ENCODE peak calls at places on chromosomes 12 and 14, in six cellular contexts. W is fibroblast of pulmonary artery; J is stimulated activated CD8-positive, alpha-beta memory T cell treated with anti-CD3 and anti-CD28 coated beads, Interleukin-2, amount 100 ng/mL, for 1 hour; Z is AG08395; C is AG20443; A is adipocyte. U is an unnamed sample.

GRCh38 chr14:63952933-63953437 is 100.2 kb downstream of the SYNE2 start:
- DNase-seq in J (no peak), C (peak), Z (peak), W (peak), A (peak), U (no peak)

GRCh38 chr14:101810897-101811620 is 49.5 kb downstream of the PPP2R5C start:
- DNase-seq in Z (no peak), A (peak), J (no peak), W (peak), C (peak), U (no peak)

GRCh38 chr14:29255692-29256091 is 489.1 kb downstream of the FOXG1 start:
- DNase-seq in J (no peak), A (no peak), C (no peak), W (no peak), Z (no peak), U (no peak)

GRCh38 chr14:85428926-85429325 is 101.0 kb upstream of the FLRT2 start:
- DNase-seq in J (no peak), W (no peak), A (no peak), Z (no peak), C (no peak), U (no peak)

GRCh38 chr14:81162941-81163340 is 57.8 kb downstream of the GTF2A1 start:
- DNase-seq in J (no peak), W (peak), A (no peak), Z (no peak), C (no peak), U (no peak)

GRCh38 chr14:99258884-99259283 is 13.1 kb downstream of the BCL11B start:
- DNase-seq in C (no peak), W (no peak), Z (no peak), J (no peak), A (no peak), U (no peak)

GRCh38 chr14:105999361-106000028 is 473.1 kb downstream of the TMEM121 start:
- DNase-seq in C (no peak), W (peak), Z (no peak), A (peak), J (peak), U (no peak)

GRCh38 chr12:16606201-16606849 is 363 bp upstream of the LMO3 start:
- DNase-seq in A (peak), J (no peak), C (peak), Z (peak), W (peak), U (peak)

GRCh38 chr12:27511031-27511722 is 12.8 kb upstream of the PPFIBP1 start:
- DNase-seq in C (peak), J (no peak), Z (peak), W (peak), A (peak), U (no peak)

GRCh38 chr12:108394196-108394595 is 55.1 kb upstream of the CMKLR1 start:
- DNase-seq in C (peak), W (no peak), J (no peak), A (peak), Z (peak), U (no peak)

GRCh38 chr14:28412076-28412475 is 354.5 kb upstream of the FOXG1 start:
- DNase-seq in A (peak), W (peak), Z (no peak), J (no peak), C (no peak), U (no peak)

GRCh38 chr12:111788178-111788654 is 21.5 kb downstream of the ALDH2 start:
- DNase-seq in W (peak), J (no peak), Z (peak), C (peak), A (peak), U (peak)

GRCh38 chr12:51270847-51271518 is 768 bp upstream of the SMAGP start:
- DNase-seq in A (peak), C (peak), J (no peak), W (peak), Z (peak), U (peak)

U was measured in hepatic stellate cell.